ENCODE peak calls at places on chromosomes 4 and X, in seven cellular contexts. One of them, this sample, is unnamed.

GRCh38 chr4:125522992-125523391 is 208.2 kb downstream of the FAT4 start:
- DNase-seq in heart left ventricle: no peak
- DNase-seq in fibroblast of the aortic adventitia: no peak
- DNase-seq in AG10803: no peak
- DNase-seq in cardiac muscle cell: no peak
- DNase-seq in esophagus squamous epithelium: no peak
- DNase-seq in left ventricle myocardium inferior: no peak
- DNase-seq in this sample: no peak

GRCh38 chr4:159551268-159551667 is 448.4 kb downstream of the RAPGEF2 start:
- DNase-seq in heart left ventricle: no peak
- DNase-seq in fibroblast of the aortic adventitia: peak
- DNase-seq in AG10803: no peak
- DNase-seq in cardiac muscle cell: no peak
- DNase-seq in esophagus squamous epithelium: no peak
- DNase-seq in left ventricle myocardium inferior: no peak
- DNase-seq in this sample: no peak

GRCh38 chr4:77695769-77696168 is 90.1 kb downstream of the CXCL13 start:
- DNase-seq in heart left ventricle: no peak
- DNase-seq in fibroblast of the aortic adventitia: peak
- DNase-seq in AG10803: peak
- DNase-seq in cardiac muscle cell: no peak
- DNase-seq in esophagus squamous epithelium: no peak
- DNase-seq in left ventricle myocardium inferior: no peak
- DNase-seq in this sample: peak

GRCh38 chr4:140047017-140047640 is 106.9 kb downstream of the MAML3 start:
- DNase-seq in heart left ventricle: peak
- DNase-seq in fibroblast of the aortic adventitia: peak
- DNase-seq in AG10803: no peak
- DNase-seq in cardiac muscle cell: no peak
- DNase-seq in esophagus squamous epithelium: no peak
- DNase-seq in left ventricle myocardium inferior: peak
- DNase-seq in this sample: peak

GRCh38 chrX:72045552-72046277 is 86.0 kb downstream of the RTL5 start:
- DNase-seq in heart left ventricle: no peak
- DNase-seq in fibroblast of the aortic adventitia: no peak
- DNase-seq in AG10803: no peak
- DNase-seq in cardiac muscle cell: peak
- DNase-seq in esophagus squamous epithelium: no peak
- DNase-seq in left ventricle myocardium inferior: no peak
- DNase-seq in this sample: peak

GRCh38 chr4:159368320-159368719 is 265.4 kb downstream of the RAPGEF2 start:
- DNase-seq in heart left ventricle: no peak
- DNase-seq in fibroblast of the aortic adventitia: no peak
- DNase-seq in AG10803: peak
- DNase-seq in cardiac muscle cell: no peak
- DNase-seq in esophagus squamous epithelium: no peak
- DNase-seq in left ventricle myocardium inferior: no peak
- DNase-seq in this sample: no peak

GRCh38 chrX:115560211-115560977 is 580 bp upstream of the PLS3 start:
- DNase-seq in heart left ventricle: no peak
- DNase-seq in fibroblast of the aortic adventitia: peak
- DNase-seq in AG10803: no peak
- DNase-seq in cardiac muscle cell: no peak
- DNase-seq in esophagus squamous epithelium: no peak
- DNase-seq in left ventricle myocardium inferior: no peak
- DNase-seq in this sample: no peak

GRCh38 chr4:123055943-123056342 is 133.5 kb upstream of the NUDT6 start:
- DNase-seq in heart left ventricle: no peak
- DNase-seq in fibroblast of the aortic adventitia: no peak
- DNase-seq in AG10803: peak
- DNase-seq in cardiac muscle cell: no peak
- DNase-seq in esophagus squamous epithelium: no peak
- DNase-seq in left ventricle myocardium inferior: no peak
- DNase-seq in this sample: peak

GRCh38 chr4:187965726-187966125 is 29.8 kb upstream of the ZFP42 start:
- DNase-seq in heart left ventricle: no peak
- DNase-seq in fibroblast of the aortic adventitia: no peak
- DNase-seq in AG10803: no peak
- DNase-seq in cardiac muscle cell: no peak
- DNase-seq in esophagus squamous epithelium: no peak
- DNase-seq in left ventricle myocardium inferior: no peak
- DNase-seq in this sample: no peak

GRCh38 chr4:156137971-156138581 is 184.4 kb upstream of the CTSO start:
- DNase-seq in heart left ventricle: no peak
- DNase-seq in fibroblast of the aortic adventitia: no peak
- DNase-seq in AG10803: no peak
- DNase-seq in cardiac muscle cell: no peak
- DNase-seq in esophagus squamous epithelium: no peak
- DNase-seq in left ventricle myocardium inferior: no peak
- DNase-seq in this sample: no peak

GRCh38 chr4:179728305-179728704 is 2286.1 kb upstream of the AGA start:
- DNase-seq in heart left ventricle: no peak
- DNase-seq in fibroblast of the aortic adventitia: no peak
- DNase-seq in AG10803: no peak
- DNase-seq in cardiac muscle cell: no peak
- DNase-seq in esophagus squamous epithelium: no peak
- DNase-seq in left ventricle myocardium inferior: no peak
- DNase-seq in this sample: no peak

GRCh38 chrX:108304210-108304609 is 134.0 kb downstream of the COL4A6 start:
- DNase-seq in heart left ventricle: no peak
- DNase-seq in fibroblast of the aortic adventitia: peak
- DNase-seq in AG10803: no peak
- DNase-seq in cardiac muscle cell: peak
- DNase-seq in esophagus squamous epithelium: no peak
- DNase-seq in left ventricle myocardium inferior: no peak
- DNase-seq in this sample: no peak
- TF ChIP-seq CTCF in heart left ventricle: no peak
- TF ChIP-seq CTCF in fibroblast of the aortic adventitia: peak
- TF ChIP-seq CTCF in AG10803: peak
- TF ChIP-seq CTCF in cardiac muscle cell: peak
- TF ChIP-seq CTCF in esophagus squamous epithelium: no peak
- TF ChIP-seq CTCF in left ventricle myocardium inferior: peak
- TF ChIP-seq CTCF in this sample: peak

DNA sequence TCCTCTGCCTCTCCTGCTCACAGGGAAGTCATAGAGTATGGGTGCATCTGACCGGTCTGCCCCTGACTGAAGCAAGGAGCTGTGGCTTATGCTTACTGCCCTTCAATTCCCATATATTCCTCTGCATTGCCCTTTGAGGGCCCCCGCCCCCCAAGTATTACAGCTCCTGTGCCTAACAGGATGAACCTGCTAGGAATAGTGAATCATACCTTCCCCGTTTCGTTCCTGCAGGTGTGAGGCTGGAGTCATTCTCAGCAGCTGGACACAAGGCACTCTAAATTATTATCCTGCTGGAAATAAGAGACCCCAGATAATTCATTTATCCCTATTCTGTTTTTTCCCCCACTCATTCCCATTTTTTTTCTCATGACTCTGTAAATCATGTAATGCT is 2.4 kb downstream of the KIT start:
- DNase-seq in heart left ventricle: no peak
- DNase-seq in fibroblast of the aortic adventitia: no peak
- DNase-seq in AG10803: no peak
- DNase-seq in cardiac muscle cell: no peak
- DNase-seq in esophagus squamous epithelium: no peak
- DNase-seq in left ventricle myocardium inferior: no peak
- DNase-seq in this sample: no peak
- H3K4me3 ChIP-seq in heart left ventricle: peak
- H3K4me3 ChIP-seq in fibroblast of the aortic adventitia: no peak
- H3K4me3 ChIP-seq in AG10803: peak
- H3K4me3 ChIP-seq in cardiac muscle cell: no peak
- H3K4me3 ChIP-seq in esophagus squamous epithelium: no peak
- H3K4me3 ChIP-seq in left ventricle myocardium inferior: peak
- H3K4me3 ChIP-seq in this sample: no peak

GRCh38 chr4:68594678-68595077 is 18.6 kb upstream of the UGT2B17 start:
- DNase-seq in heart left ventricle: no peak
- DNase-seq in fibroblast of the aortic adventitia: no peak
- DNase-seq in AG10803: no peak
- DNase-seq in cardiac muscle cell: no peak
- DNase-seq in esophagus squamous epithelium: no peak
- DNase-seq in left ventricle myocardium inferior: no peak
- DNase-seq in this sample: no peak

GRCh38 chr4:68591204-68591603 is 15.1 kb upstream of the UGT2B17 start:
- DNase-seq in heart left ventricle: no peak
- DNase-seq in fibroblast of the aortic adventitia: no peak
- DNase-seq in AG10803: no peak
- DNase-seq in cardiac muscle cell: no peak
- DNase-seq in esophagus squamous epithelium: no peak
- DNase-seq in left ventricle myocardium inferior: no peak
- DNase-seq in this sample: peak

GRCh38 chr4:68597489-68597888 is 21.4 kb upstream of the UGT2B17 start:
- DNase-seq in heart left ventricle: no peak
- DNase-seq in fibroblast of the aortic adventitia: no peak
- DNase-seq in AG10803: no peak
- DNase-seq in cardiac muscle cell: no peak
- DNase-seq in esophagus squamous epithelium: no peak
- DNase-seq in left ventricle myocardium inferior: no peak
- DNase-seq in this sample: no peak

GRCh38 chr4:68589790-68590189 is 13.7 kb upstream of the UGT2B17 start:
- DNase-seq in heart left ventricle: no peak
- DNase-seq in fibroblast of the aortic adventitia: no peak
- DNase-seq in AG10803: no peak
- DNase-seq in cardiac muscle cell: peak
- DNase-seq in esophagus squamous epithelium: no peak
- DNase-seq in left ventricle myocardium inferior: no peak
- DNase-seq in this sample: no peak

GRCh38 chr4:68592673-68593072 is 16.6 kb upstream of the UGT2B17 start:
- DNase-seq in heart left ventricle: no peak
- DNase-seq in fibroblast of the aortic adventitia: no peak
- DNase-seq in AG10803: no peak
- DNase-seq in cardiac muscle cell: no peak
- DNase-seq in esophagus squamous epithelium: no peak
- DNase-seq in left ventricle myocardium inferior: no peak
- DNase-seq in this sample: no peak
- TF ChIP-seq CTCF in heart left ventricle: no peak
- TF ChIP-seq CTCF in fibroblast of the aortic adventitia: no peak
- TF ChIP-seq CTCF in AG10803: no peak
- TF ChIP-seq CTCF in cardiac muscle cell: no peak
- TF ChIP-seq CTCF in esophagus squamous epithelium: no peak
- TF ChIP-seq CTCF in left ventricle myocardium inferior: no peak
- TF ChIP-seq CTCF in this sample: no peak

GRCh38 chrX:150599226-150599625 is 30.8 kb downstream of the MTM1 start:
- DNase-seq in heart left ventricle: no peak
- DNase-seq in fibroblast of the aortic adventitia: no peak
- DNase-seq in AG10803: no peak
- DNase-seq in cardiac muscle cell: no peak
- DNase-seq in esophagus squamous epithelium: no peak
- DNase-seq in left ventricle myocardium inferior: no peak
- DNase-seq in this sample: no peak
- H3K4me3 ChIP-seq in heart left ventricle: no peak
- H3K4me3 ChIP-seq in fibroblast of the aortic adventitia: no peak
- H3K4me3 ChIP-seq in AG10803: no peak
- H3K4me3 ChIP-seq in cardiac muscle cell: no peak
- H3K4me3 ChIP-seq in esophagus squamous epithelium: no peak
- H3K4me3 ChIP-seq in left ventricle myocardium inferior: no peak
- H3K4me3 ChIP-seq in this sample: no peak

DNA sequence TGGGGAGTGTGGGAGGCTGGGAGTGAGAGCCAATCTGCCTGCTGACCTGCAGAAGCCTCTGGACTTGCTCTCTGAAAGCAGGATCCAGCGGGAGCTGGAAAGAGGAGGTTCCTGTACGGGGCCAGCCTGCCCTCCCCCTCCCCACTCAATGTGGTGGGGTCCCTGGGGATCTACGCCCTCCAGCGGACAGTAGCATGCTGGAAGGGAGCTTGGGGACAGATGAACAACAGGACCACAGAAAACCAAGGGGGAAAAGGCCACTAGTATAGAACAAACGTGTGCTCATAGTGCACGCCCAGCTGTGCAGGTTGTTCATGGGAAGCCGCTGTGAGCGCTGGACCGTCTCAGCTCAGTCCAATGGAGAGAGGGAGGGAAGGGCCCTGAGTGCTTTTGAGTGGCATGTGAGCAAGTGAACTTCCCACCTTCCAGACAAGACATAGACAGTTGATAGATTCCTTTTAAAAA is 15.8 kb downstream of the HMX1 start:
- DNase-seq in heart left ventricle: no peak
- DNase-seq in fibroblast of the aortic adventitia: no peak
- DNase-seq in AG10803: no peak
- DNase-seq in cardiac muscle cell: peak
- DNase-seq in esophagus squamous epithelium: no peak
- DNase-seq in left ventricle myocardium inferior: no peak
- DNase-seq in this sample: no peak
- TF ChIP-seq CTCF in heart left ventricle: no peak
- TF ChIP-seq CTCF in fibroblast of the aortic adventitia: no peak
- TF ChIP-seq CTCF in AG10803: no peak
- TF ChIP-seq CTCF in cardiac muscle cell: no peak
- TF ChIP-seq CTCF in esophagus squamous epithelium: no peak
- TF ChIP-seq CTCF in left ventricle myocardium inferior: no peak
- TF ChIP-seq CTCF in this sample: no peak